ENCODE peak calls at places on chromosome 22, in seven cellular contexts. N is DND-41, E is neural progenitor cell, H is GM10248, Y is endothelial cell of umbilical vein, J is heart right ventricle, G is left lung. L is an unnamed sample.

GRCh38 chr22:32818446-32819115 is 17.1 kb downstream of the TIMP3 start:
- DNase-seq in G (no peak), N (no peak), H (no peak), E (no peak), Y (no peak), J (no peak), L (no peak)

GRCh38 chr22:19984201-19984753 is 32.3 kb downstream of the ARVCF start:
- DNase-seq in H (no peak), N (no peak), G (peak), Y (peak), J (peak), E (no peak), L (no peak)

GRCh38 chr22:48640890-48641771 is 1186.5 kb downstream of the BRD1 start:
- DNase-seq in J (peak), G (peak), E (peak), H (no peak), Y (no peak), N (peak), L (no peak)

GRCh38 chr22:47294222-47294532 is 531.7 kb downstream of the TBC1D22A start:
- DNase-seq in E (no peak), G (no peak), N (no peak), Y (no peak), J (no peak), H (no peak), L (no peak)

GRCh38 chr22:41544671-41545476 is 604 bp upstream of the POLR3H start:
- DNase-seq in H (no peak), Y (no peak), J (no peak), N (no peak), G (no peak), E (peak), L (no peak)

GRCh38 chr22:40363059-40363458 is 7.3 kb upstream of the SGSM3 start:
- DNase-seq in E (no peak), J (no peak), N (no peak), G (no peak), Y (no peak), H (no peak), L (no peak)

GRCh38 chr22:40764743-40765441 is 54.3 kb downstream of the SLC25A17 start:
- DNase-seq in N (no peak), H (peak), G (no peak), Y (no peak), J (no peak), E (no peak), L (peak)

GRCh38 chr22:27241430-27242110 is 560.0 kb downstream of the MN1 start:
- DNase-seq in H (no peak), J (peak), N (no peak), E (no peak), Y (peak), G (no peak), L (no peak)

GRCh38 chr22:35480143-35480542 is 60.5 kb upstream of the RASD2 start:
- DNase-seq in N (no peak), H (no peak), Y (peak), G (no peak), J (peak), E (no peak), L (no peak)

GRCh38 chr22:17974703-17975372 is 49.5 kb downstream of the MICAL3 start:
- DNase-seq in J (no peak), H (peak), G (no peak), N (no peak), E (no peak), Y (no peak), L (peak)

GRCh38 chr22:11627798-11628650 is 3900.0 kb upstream of the OR11H1 start:
- DNase-seq in E (no peak), Y (no peak), J (no peak), H (no peak), N (no peak), G (peak), L (peak)

GRCh38 chr22:46965552-46966494 is 203.4 kb downstream of the TBC1D22A start:
- DNase-seq in Y (no peak), J (no peak), E (no peak), N (no peak), H (no peak), G (no peak), L (no peak)

GRCh38 chr22:50473088-50473487 is 1.7 kb downstream of the SBF1 start:
- DNase-seq in Y (no peak), J (peak), E (peak), H (no peak), N (peak), G (no peak), L (no peak)

GRCh38 chr22:32804036-32804435 is 2.5 kb downstream of the TIMP3 start:
- DNase-seq in E (no peak), N (no peak), Y (no peak), J (no peak), H (no peak), G (no peak), L (no peak)

GRCh38 chr22:40451230-40451629 is 80.8 kb downstream of the SGSM3 start:
- DNase-seq in H (no peak), E (no peak), N (no peak), G (no peak), J (no peak), Y (no peak), L (no peak)

GRCh38 chr22:48819991-48820390 is 1007.7 kb downstream of the BRD1 start:
- DNase-seq in H (no peak), G (no peak), Y (no peak), J (no peak), E (no peak), N (no peak), L (no peak)

GRCh38 chr22:42436402-42436801 is 4.2 kb upstream of the NFAM1 start:
- DNase-seq in Y (no peak), E (no peak), G (no peak), H (no peak), J (no peak), N (no peak), L (no peak)

GRCh38 chr22:27397036-27397947 is 404.3 kb downstream of the MN1 start:
- DNase-seq in G (no peak), Y (no peak), H (no peak), E (no peak), J (no peak), N (no peak), L (no peak)

GRCh38 chr22:47052236-47053012 is 290.0 kb downstream of the TBC1D22A start:
- DNase-seq in J (peak), Y (no peak), N (no peak), G (peak), E (no peak), H (no peak), L (no peak)

GRCh38 chr22:43440103-43440387 is 28.2 kb downstream of the MPPED1 start:
- DNase-seq in N (no peak), H (no peak), E (no peak), G (no peak), Y (no peak), J (no peak), L (no peak)

GRCh38 chr22:37610480-37611148 is 2.0 kb downstream of the GGA1 start:
- DNase-seq in N (no peak), Y (no peak), G (no peak), H (no peak), J (no peak), E (no peak), L (no peak)

GRCh38 chr22:27380826-27381225 is 420.7 kb downstream of the MN1 start:
- DNase-seq in E (no peak), N (no peak), J (no peak), H (no peak), Y (no peak), G (no peak), L (no peak)

GRCh38 chr22:24146791-24147353 is 34.4 kb upstream of the SUSD2 start:
- DNase-seq in G (no peak), Y (peak), H (no peak), E (peak), N (no peak), J (no peak), L (no peak)

GRCh38 chr22:42967933-42968332 is 47.0 kb downstream of the PACSIN2 start:
- DNase-seq in J (peak), E (no peak), Y (no peak), G (peak), N (no peak), H (no peak), L (no peak)

GRCh38 chr22:48366056-48366455 is 1461.6 kb downstream of the BRD1 start:
- DNase-seq in J (no peak), G (no peak), N (no peak), H (no peak), E (no peak), Y (no peak), L (no peak)

GRCh38 chr22:20102203-20102780 is 13.6 kb upstream of the RANBP1 start:
- DNase-seq in Y (no peak), G (peak), N (no peak), J (no peak), H (no peak), E (no peak), L (no peak)

GRCh38 chr22:44386386-44387035 is 73.8 kb upstream of the SHISAL1 start:
- DNase-seq in E (no peak), H (no peak), Y (no peak), N (no peak), J (peak), G (peak), L (no peak)

GRCh38 chr22:23092217-23092955 is 22.1 kb downstream of the GNAZ start:
- DNase-seq in N (no peak), J (no peak), Y (no peak), E (no peak), G (no peak), H (no peak), L (no peak)

GRCh38 chr22:27112273-27112672 is 454.9 kb downstream of the MIAT start:
- DNase-seq in G (no peak), N (no peak), Y (peak), H (no peak), E (no peak), J (no peak), L (no peak)

GRCh38 chr22:27378343-27378800 is 423.2 kb downstream of the MN1 start:
- DNase-seq in H (no peak), E (peak), J (no peak), G (no peak), Y (no peak), N (no peak), L (no peak)

GRCh38 chr22:31179345-31179744 is 19.4 kb downstream of the RNF185 start:
- DNase-seq in Y (no peak), N (no peak), H (no peak), G (no peak), E (no peak), J (no peak), L (no peak)

GRCh38 chr22:31178859-31179258 is 18.9 kb downstream of the RNF185 start:
- DNase-seq in H (no peak), N (no peak), Y (no peak), G (no peak), J (no peak), E (no peak), L (no peak)

GRCh38 chr22:31173386-31174145 is 13.6 kb downstream of the RNF185 start:
- DNase-seq in H (no peak), Y (peak), E (no peak), N (no peak), G (no peak), J (no peak), L (no peak)

GRCh38 chr22:31176923-31177322 is 16.9 kb downstream of the RNF185 start:
- DNase-seq in N (no peak), Y (no peak), E (no peak), H (no peak), G (no peak), J (no peak), L (no peak)

DNA sequence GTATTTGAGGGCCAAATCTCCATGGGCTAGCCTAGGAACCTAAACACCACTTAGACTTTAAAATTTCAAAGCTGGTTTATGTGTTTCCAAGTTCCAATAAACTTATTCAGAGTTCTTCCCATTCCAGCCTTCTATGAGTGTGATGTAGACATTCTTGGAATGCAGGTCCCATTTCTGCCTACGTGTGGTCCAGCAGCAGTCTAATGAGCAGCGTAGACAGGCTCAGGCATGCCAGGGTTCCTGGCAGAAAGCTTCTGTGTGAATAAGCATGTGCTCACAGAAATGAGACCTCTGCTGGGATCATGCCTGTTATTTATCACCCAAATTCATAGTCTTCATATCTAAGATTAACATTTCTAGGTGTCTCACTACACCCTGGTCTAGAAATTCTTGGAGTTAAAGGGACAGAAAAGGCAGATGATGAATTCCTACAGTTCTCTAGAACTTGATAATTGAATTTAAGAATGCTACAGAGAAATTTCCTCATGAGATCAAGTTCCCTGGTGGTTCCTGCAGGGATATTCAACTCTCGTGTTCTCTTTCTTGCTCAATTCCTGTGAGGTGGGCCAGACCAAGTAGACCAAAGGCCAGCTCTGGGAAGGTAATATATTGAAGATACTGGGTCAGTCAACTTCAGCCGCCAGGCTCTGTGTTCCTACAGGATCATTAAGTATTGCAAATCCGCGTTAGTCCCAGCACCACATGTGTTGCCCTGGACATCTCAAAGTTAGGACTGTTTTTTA is 17.6 kb downstream of the RNF185 start:
- DNase-seq in H (no peak), Y (no peak), G (no peak), E (no peak), J (no peak), N (no peak), L (no peak)
- TF ChIP-seq CTCF in H (no peak), Y (no peak), G (no peak), E (no peak), J (no peak), N (no peak), L (no peak)

GRCh38 chr22:45867118-45867905 is 109.7 kb downstream of the WNT7B start:
- DNase-seq in H (peak), E (peak), N (peak), Y (no peak), G (peak), J (peak), L (no peak)
- TF ChIP-seq CTCF in H (peak), E (peak), N (no peak), Y (peak), G (no peak), J (peak), L (peak)

GRCh38 chr22:21948824-21949568 is 3.7 kb downstream of the PPM1F start:
- DNase-seq in H (no peak), J (no peak), E (no peak), Y (peak), G (no peak), N (no peak), L (no peak)

GRCh38 chr22:21946262-21946925 is 6.3 kb downstream of the PPM1F start:
- DNase-seq in E (no peak), Y (no peak), H (no peak), J (no peak), N (no peak), G (no peak), L (no peak)

GRCh38 chr22:21948390-21948789 is 4.3 kb downstream of the PPM1F start:
- DNase-seq in Y (no peak), J (no peak), E (no peak), G (no peak), N (no peak), H (no peak), L (no peak)

GRCh38 chr22:21945453-21946261 is 7.0 kb downstream of the PPM1F start:
- DNase-seq in E (no peak), N (no peak), G (no peak), H (no peak), J (no peak), Y (no peak), L (no peak)

GRCh38 chr22:21947040-21948014 is 5.3 kb downstream of the PPM1F start:
- DNase-seq in N (no peak), H (no peak), E (peak), G (no peak), J (no peak), Y (peak), L (no peak)
- TF ChIP-seq CTCF in N (peak), H (no peak), E (peak), G (peak), J (peak), Y (peak), L (peak)

DNA sequence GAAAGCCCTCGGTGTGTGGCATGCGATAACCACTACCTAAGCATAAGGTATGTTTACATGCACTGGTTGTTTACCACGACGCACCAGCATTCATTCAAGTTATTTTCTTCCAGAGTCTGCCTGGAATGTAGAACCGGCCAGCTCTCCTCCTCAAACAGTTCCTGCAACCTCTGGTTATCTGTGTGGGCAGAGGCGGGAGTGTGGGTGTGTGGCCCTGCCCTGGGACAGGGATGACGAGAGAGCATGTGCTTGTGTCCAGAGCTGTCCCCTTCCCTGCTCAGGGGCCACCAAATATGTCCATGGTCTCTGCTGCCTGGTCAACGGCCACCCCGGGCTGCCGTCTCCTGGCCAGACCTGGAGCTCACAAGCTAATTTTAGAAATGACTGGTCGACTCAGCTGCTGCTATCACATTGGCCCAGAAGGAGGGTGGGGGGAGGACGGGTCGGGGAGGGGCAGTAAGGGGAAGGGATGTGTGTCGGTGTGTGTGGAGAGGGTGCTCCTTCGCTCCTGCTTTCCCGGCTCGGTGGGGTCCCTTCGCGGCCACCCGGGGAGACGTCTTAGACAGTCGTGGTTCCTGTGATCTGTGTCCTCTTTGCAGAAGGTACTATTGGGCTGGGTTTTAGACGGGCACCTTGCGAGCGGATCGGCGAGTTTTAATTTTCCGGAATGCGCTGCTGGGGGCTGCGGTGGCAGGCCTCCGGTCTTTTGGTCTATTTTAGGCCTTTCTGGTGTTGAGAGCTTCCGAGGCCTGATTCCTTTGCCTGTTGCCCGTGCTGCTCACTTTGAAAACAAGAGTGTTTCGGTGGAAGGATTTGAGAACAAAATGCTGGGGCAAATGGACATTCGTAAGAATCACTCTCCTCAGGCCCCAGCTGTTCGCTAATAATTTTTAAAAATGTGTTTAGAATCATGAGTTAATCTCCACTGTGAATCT is at the start of gene MYO18B:
- DNase-seq in G (no peak), H (no peak), N (no peak), E (no peak), Y (no peak), J (peak), L (no peak)
- TF ChIP-seq CTCF in G (no peak), H (no peak), N (no peak), E (no peak), Y (no peak), J (no peak), L (no peak)

GRCh38 chr22:28884754-28885375 is 1.5 kb downstream of the ZNRF3 start:
- DNase-seq in N (no peak), Y (no peak), E (peak), H (no peak), G (no peak), J (no peak), L (no peak)

GRCh38 chr22:28882878-28883656 is at the start of gene ZNRF3:
- DNase-seq in N (peak), H (peak), G (peak), J (peak), Y (peak), E (peak), L (peak)

GRCh38 chr22:28883657-28883916 is 215 bp downstream of the ZNRF3 start:
- DNase-seq in E (no peak), G (no peak), Y (no peak), N (no peak), J (no peak), H (no peak), L (peak)

GRCh38 chr22:28882545-28882877 is 861 bp upstream of the ZNRF3 start:
- DNase-seq in H (no peak), J (no peak), Y (no peak), G (no peak), N (no peak), E (no peak), L (no peak)

GRCh38 chr22:28883917-28884753 is 763 bp downstream of the ZNRF3 start:
- DNase-seq in H (peak), N (peak), J (peak), Y (peak), G (peak), E (peak), L (peak)
- TF ChIP-seq CTCF in H (no peak), N (no peak), J (peak), Y (no peak), G (no peak), E (peak), L (no peak)

GRCh38 chr22:39232806-39233735 is 11.7 kb downstream of the PDGFB start:
- DNase-seq in N (no peak), E (no peak), G (peak), H (no peak), Y (no peak), J (no peak), L (no peak)

GRCh38 chr22:39233736-39234120 is 11.1 kb downstream of the PDGFB start:
- DNase-seq in H (no peak), J (peak), N (no peak), Y (no peak), G (peak), E (peak), L (no peak)

GRCh38 chr22:39234867-39235687 is 9.7 kb downstream of the PDGFB start:
- DNase-seq in E (peak), Y (peak), N (no peak), G (peak), J (peak), H (no peak), L (no peak)

GRCh38 chr22:39232246-39232645 is 12.5 kb downstream of the PDGFB start:
- DNase-seq in E (no peak), G (no peak), Y (no peak), J (no peak), H (no peak), N (no peak), L (no peak)

GRCh38 chr22:39234157-39234793 is 10.5 kb downstream of the PDGFB start:
- DNase-seq in J (peak), E (peak), G (peak), H (no peak), N (no peak), Y (peak), L (no peak)
- TF ChIP-seq CTCF in J (peak), E (no peak), G (peak), H (no peak), N (no peak), Y (peak), L (no peak)

DNA sequence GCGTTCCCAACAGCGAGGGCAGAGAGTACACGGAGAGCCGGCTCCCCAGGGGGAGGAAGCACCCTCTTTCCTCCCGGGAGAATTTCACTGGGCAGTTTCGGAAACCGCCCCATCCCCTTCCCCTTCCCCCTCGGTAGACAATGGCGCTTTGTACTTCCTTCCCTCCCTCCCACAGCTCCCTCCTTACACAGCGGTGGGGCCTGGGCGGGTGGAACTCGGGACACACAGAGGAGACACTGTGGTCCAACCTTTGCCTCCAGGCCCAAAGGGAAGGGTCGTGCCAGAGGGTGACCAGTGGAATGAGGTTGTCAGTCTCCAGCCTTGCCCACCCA is 4.3 kb downstream of the SMTN start:
- DNase-seq in N (no peak), E (peak), J (peak), G (no peak), H (no peak), Y (no peak), L (no peak)
- TF ChIP-seq CTCF in N (no peak), E (no peak), J (no peak), G (peak), H (no peak), Y (no peak), L (peak)

L was measured in GM13977.